ENCODE peak calls at places on chromosomes 11 and 22, in seven cellular contexts. L is pancreas, D is RWPE2, W is cardiac fibroblast, J is tibial nerve, X is dorsolateral prefrontal cortex, O is brain microvascular endothelial cell. K is an unnamed sample.

GRCh38 chr11:68402355-68403031 is 58.1 kb upstream of the PPP6R3 start:
- DNase-seq in L (no peak), D (peak; percentile 30), W (no peak), J (no peak), X (no peak), O (no peak), K (no peak)

GRCh38 chr11:127651175-127651887 is 650.8 kb upstream of the KIRREL3 start:
- DNase-seq in L (no peak), D (no peak), W (peak; percentile 73), J (no peak), X (no peak), O (peak; percentile 55), K (no peak)

GRCh38 chr11:123650901-123651300 is 3.5 kb downstream of the SCN3B start:
- DNase-seq in L (no peak), D (no peak), W (no peak), J (no peak), X (no peak), O (no peak), K (no peak)

GRCh38 chr11:128521697-128522062 is 65.7 kb downstream of the ETS1 start:
- DNase-seq in L (peak; percentile 36), D (no peak), W (peak; percentile 50), J (no peak), X (no peak), O (no peak), K (no peak)

GRCh38 chr11:69384548-69385465 is 90.9 kb downstream of the MYEOV start:
- DNase-seq in L (no peak), D (no peak), W (no peak), J (peak; percentile 2), X (no peak), O (no peak), K (no peak)

GRCh38 chr11:106156290-106156937 is 79.0 kb downstream of the AASDHPPT start:
- DNase-seq in L (peak; percentile 47), D (no peak), W (peak; percentile 91), J (no peak), X (peak; percentile 29), O (peak; percentile 67), K (no peak)

GRCh38 chr11:2924821-2925675 is 4.2 kb downstream of the PHLDA2 start:
- DNase-seq in L (no peak), D (no peak), W (no peak), J (no peak), X (no peak), O (no peak), K (no peak)

GRCh38 chr11:10594407-10594806 is 25.9 kb upstream of the LYVE1 start:
- DNase-seq in L (no peak), D (no peak), W (no peak), J (no peak), X (no peak), O (no peak), K (no peak)

GRCh38 chr11:1912314-1912878 is 7.1 kb upstream of the TNNT3 start:
- DNase-seq in L (no peak), D (no peak), W (no peak), J (no peak), X (no peak), O (no peak), K (peak; percentile 34)

GRCh38 chr11:9489366-9489765 is 28.6 kb downstream of the ZNF143 start:
- DNase-seq in L (no peak), D (no peak), W (peak; percentile 83), J (no peak), X (no peak), O (peak; percentile 3), K (no peak)

GRCh38 chr11:30786392-30787120 is 200.4 kb upstream of the MPPED2 start:
- DNase-seq in L (no peak), D (no peak), W (no peak), J (no peak), X (no peak), O (no peak), K (no peak)

GRCh38 chr22:36753120-36753802 is 22.7 kb downstream of the IFT27 start:
- DNase-seq in L (peak; percentile 35), D (peak; percentile 40), W (no peak), J (no peak), X (no peak), O (no peak), K (no peak)

GRCh38 chr22:36480941-36481392 is 473 bp downstream of the TXN2 start:
- DNase-seq in L (no peak), D (no peak), W (no peak), J (no peak), X (no peak), O (no peak), K (no peak)

GRCh38 chr11:130128626-130129025 is 31.0 kb upstream of the ST14 start:
- DNase-seq in L (no peak), D (no peak), W (no peak), J (no peak), X (no peak), O (no peak), K (no peak)

GRCh38 chr11:83374311-83374710 is 88.1 kb upstream of the CCDC90B start:
- DNase-seq in L (no peak), D (no peak), W (no peak), J (no peak), X (no peak), O (no peak), K (no peak)

DNA sequence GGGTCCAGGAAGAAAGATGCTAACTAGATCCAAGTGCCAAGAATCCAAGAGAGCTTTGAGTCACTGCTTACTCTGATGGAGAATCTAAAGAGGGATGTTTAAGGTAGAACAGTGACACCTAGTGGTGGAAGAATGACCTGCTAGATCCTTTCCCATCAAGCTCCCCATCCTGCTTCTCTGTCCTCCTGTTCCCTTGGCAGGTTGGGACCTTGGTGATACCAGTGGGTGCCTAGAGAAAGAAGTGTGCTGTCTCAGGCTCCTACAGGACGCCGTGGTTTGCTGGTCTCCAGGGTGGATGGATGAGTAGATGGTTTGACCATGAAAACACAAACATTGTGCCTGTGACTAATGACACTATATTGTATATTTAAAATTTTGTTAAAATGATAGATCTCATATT is 383.7 kb downstream of the TMEM135 start:
- DNase-seq in L (peak; percentile 49), D (no peak), W (peak; percentile 92), J (no peak), X (peak; percentile 19), O (peak; percentile 87), K (no peak)
- TF ChIP-seq CTCF in L (peak; percentile 70), D (peak; percentile 71), W (peak; percentile 84), J (peak; percentile 65), X (peak; percentile 78), O (peak; percentile 81), K (peak; percentile 81)

GRCh38 chr11:46513934-46514342 is 79.9 kb downstream of the AMBRA1 start:
- DNase-seq in L (peak; percentile 17), D (peak; percentile 76), W (peak; percentile 67), J (no peak), X (peak; percentile 69), O (no peak), K (no peak)
- TF ChIP-seq CTCF in L (no peak), D (no peak), W (no peak), J (no peak), X (no peak), O (no peak), K (no peak)

GRCh38 chr11:76552987-76553386 is 108.2 kb downstream of the EMSY start:
- DNase-seq in L (no peak), D (no peak), W (no peak), J (no peak), X (no peak), O (no peak), K (no peak)

GRCh38 chr11:76553554-76554476 is 109.0 kb downstream of the EMSY start:
- DNase-seq in L (no peak), D (no peak), W (peak; percentile 16), J (no peak), X (no peak), O (no peak), K (no peak)

GRCh38 chr11:76550781-76551180 is 106.0 kb downstream of the EMSY start:
- DNase-seq in L (no peak), D (no peak), W (peak; percentile 50), J (no peak), X (no peak), O (no peak), K (no peak)

GRCh38 chr11:76554767-76555166 is 109.9 kb downstream of the EMSY start:
- DNase-seq in L (no peak), D (no peak), W (no peak), J (no peak), X (no peak), O (no peak), K (no peak)

DNA sequence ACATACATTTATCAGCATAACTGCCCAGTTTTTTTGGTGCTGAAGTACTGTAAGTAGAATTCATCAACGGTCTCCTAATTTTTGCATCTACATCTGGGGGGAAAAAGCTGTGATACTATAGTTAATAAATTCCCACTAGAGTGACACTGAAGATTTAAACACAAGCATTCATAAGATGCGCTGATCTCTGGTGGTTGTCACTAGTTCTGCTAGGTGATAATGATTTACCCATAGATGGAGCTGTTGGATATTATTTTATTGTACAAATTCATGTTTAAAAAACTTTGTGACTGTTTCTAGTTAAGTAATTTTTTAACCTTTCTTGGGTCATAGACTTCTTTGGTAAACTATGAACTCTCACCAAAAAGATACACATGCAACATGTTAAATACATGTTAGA is 106.6 kb downstream of the EMSY start:
- DNase-seq in L (no peak), D (no peak), W (peak; percentile 43), J (no peak), X (no peak), O (no peak), K (no peak)
- TF ChIP-seq CTCF in L (no peak), D (peak; percentile 47), W (peak; percentile 11), J (no peak), X (peak; percentile 34), O (peak; percentile 25), K (no peak)

DNA sequence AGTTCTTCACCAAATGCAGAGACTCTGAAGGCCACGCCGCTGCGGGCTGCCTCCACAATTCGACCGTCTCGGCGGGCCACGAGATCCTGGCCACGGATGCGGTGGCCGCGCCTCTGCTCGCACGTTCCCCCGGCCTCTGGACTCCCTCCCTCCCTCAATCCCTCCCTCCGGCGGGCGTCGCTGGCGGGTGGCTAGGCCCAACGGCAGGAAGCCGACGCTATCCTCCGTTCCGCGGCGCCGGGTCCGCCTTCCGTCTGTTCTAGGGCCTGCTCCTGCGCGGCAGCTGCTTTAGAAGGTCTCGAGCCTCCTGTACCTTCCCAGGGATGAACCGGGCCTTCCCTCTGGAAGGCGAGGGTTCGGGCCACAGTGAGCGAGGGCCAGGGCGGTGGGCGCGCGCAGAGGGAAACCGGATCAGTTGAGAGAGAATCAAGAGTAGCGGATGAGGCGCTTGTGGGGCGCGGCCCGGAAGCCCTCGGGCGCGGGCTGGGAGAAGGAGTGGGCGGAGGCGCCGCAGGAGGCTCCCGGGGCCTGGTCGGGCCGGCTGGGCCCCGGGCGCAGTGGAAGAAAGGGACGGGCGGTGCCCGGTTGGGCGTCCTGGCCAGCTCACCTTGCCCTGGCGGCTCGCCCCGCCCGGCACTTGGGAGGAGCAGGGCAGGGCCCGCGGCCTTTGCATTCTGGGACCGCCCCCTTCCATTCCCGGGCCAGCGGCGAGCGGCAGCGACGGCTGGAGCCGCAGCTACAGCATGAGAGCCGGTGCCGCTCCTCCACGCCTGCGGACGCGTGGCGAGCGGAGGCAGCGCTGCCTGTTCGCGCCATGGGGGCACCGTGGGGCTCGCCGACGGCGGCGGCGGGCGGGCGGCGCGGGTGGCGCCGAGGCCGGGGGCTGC is at the start of gene FUT4:
- DNase-seq in L (peak; percentile 95), D (peak; percentile 82), W (peak; percentile 81), J (peak; percentile 66), X (peak; percentile 65), O (peak; percentile 64), K (peak; percentile 80)
- TF ChIP-seq CTCF in L (no peak), D (no peak), W (no peak), J (no peak), X (no peak), O (no peak), K (no peak)

GRCh38 chr11:12746593-12747097 is 72.4 kb downstream of the TEAD1 start:
- DNase-seq in L (peak; percentile 31), D (peak; percentile 94), W (peak; percentile 83), J (no peak), X (no peak), O (peak; percentile 89), K (no peak)
- TF ChIP-seq CTCF in L (no peak), D (no peak), W (peak; percentile 22), J (no peak), X (no peak), O (peak; percentile 36), K (no peak)

K was measured in CD14-positive monocyte.